ENCODE peak calls at places on chromosomes 11 and 22, in four cellular contexts. A is mesendoderm, J is H1, O is H9. W is an unnamed sample.

GRCh38 chr22:28891156-28891733 is 7.9 kb downstream of the ZNRF3 start:
- DNase-seq in A (no peak), J (no peak), O (no peak), W (no peak)

GRCh38 chr11:94910779-94911178 is 62.6 kb downstream of the CWC15 start:
- DNase-seq in A (no peak), J (no peak), O (no peak), W (peak; percentile 88)

GRCh38 chr11:848988-849824 is 6.6 kb downstream of the TSPAN4 start:
- DNase-seq in A (no peak), J (no peak), O (peak; percentile 82), W (no peak)

GRCh38 chr11:129236850-129237249 is 44.7 kb upstream of the ARHGAP32 start:
- DNase-seq in A (no peak), J (no peak), O (no peak), W (no peak)

GRCh38 chr11:111417766-111418435 is 38.8 kb upstream of the POU2AF1 start:
- DNase-seq in A (no peak), J (no peak), O (no peak), W (peak; percentile 99)

GRCh38 chr11:72577271-72577681 is 96.9 kb downstream of the PDE2A start:
- DNase-seq in A (no peak), J (no peak), O (no peak), W (no peak)

GRCh38 chr11:31974737-31975136 is 116.1 kb upstream of the RCN1 start:
- DNase-seq in A (no peak), J (no peak), O (no peak), W (peak; percentile 81)

GRCh38 chr22:48820481-48821345 is 1007.0 kb downstream of the BRD1 start:
- DNase-seq in A (no peak), J (no peak), O (no peak), W (no peak)

GRCh38 chr11:128497057-128497957 is 90.1 kb downstream of the ETS1 start:
- DNase-seq in A (peak; percentile 97), J (no peak), O (peak; percentile 29), W (peak; percentile 99)

GRCh38 chr11:132972565-132972964 is 559.7 kb downstream of the OPCML start:
- DNase-seq in A (no peak), J (no peak), O (no peak), W (no peak)

GRCh38 chr22:24094966-24095365 is 83.9 kb downstream of the CABIN1 start:
- DNase-seq in A (no peak), J (no peak), O (no peak), W (no peak)

GRCh38 chr11:128467610-128468041 is 119.7 kb downstream of the ETS1 start:
- DNase-seq in A (peak; percentile 86), J (peak; percentile 15), O (no peak), W (peak; percentile 100)

GRCh38 chr22:35488513-35488912 is 52.1 kb upstream of the RASD2 start:
- DNase-seq in A (no peak), J (no peak), O (no peak), W (no peak)

GRCh38 chr11:47330002-47330911 is 22.2 kb downstream of the MYBPC3 start:
- DNase-seq in A (peak; percentile 28), J (no peak), O (peak; percentile 43), W (peak; percentile 29)

GRCh38 chr11:69599502-69599901 is 41.5 kb upstream of the CCND1 start:
- DNase-seq in A (no peak), J (no peak), O (no peak), W (no peak)

GRCh38 chr11:66268953-66269906 is 791 bp downstream of the RAB1B start:
- DNase-seq in A (peak; percentile 90), J (no peak), O (peak; percentile 65), W (peak; percentile 48)

GRCh38 chr11:79311461-79311860 is 129.4 kb downstream of the TENM4 start:
- DNase-seq in A (no peak), J (no peak), O (no peak), W (no peak)

GRCh38 chr11:35207471-35208403 is 68.8 kb downstream of the CD44 start:
- DNase-seq in A (no peak), J (no peak), O (no peak), W (peak; percentile 57)

GRCh38 chr11:61735391-61735790 is 17.0 kb upstream of the MYRF start:
- DNase-seq in A (no peak), J (no peak), O (no peak), W (no peak)

GRCh38 chr11:117107701-117108590 is 9.7 kb upstream of the SIK3 start:
- DNase-seq in A (no peak), J (no peak), O (no peak), W (peak; percentile 68)

GRCh38 chr22:47089374-47089773 is 326.9 kb downstream of the TBC1D22A start:
- DNase-seq in A (no peak), J (no peak), O (no peak), W (no peak)

GRCh38 chr11:103998826-103999390 is 37.5 kb upstream of the DDI1 start:
- DNase-seq in A (no peak), J (no peak), O (no peak), W (no peak)

GRCh38 chr11:75445315-75445953 is 12.4 kb upstream of the KLHL35 start:
- DNase-seq in A (peak; percentile 83), J (no peak), O (peak; percentile 77), W (peak; percentile 41)

GRCh38 chr11:35615911-35616900 is 2.1 kb upstream of the FJX1 start:
- DNase-seq in A (peak; percentile 37), J (no peak), O (no peak), W (peak; percentile 74)

GRCh38 chr11:117876341-117877119 is at the start of gene FXYD6:
- DNase-seq in A (peak; percentile 84), J (no peak), O (peak; percentile 76), W (no peak)

GRCh38 chr11:69867076-69868002 is 48.1 kb upstream of the FGF3 start:
- DNase-seq in A (no peak), J (no peak), O (peak; percentile 28), W (peak; percentile 53)

GRCh38 chr11:35373284-35373933 is 45.9 kb downstream of the SLC1A2 start:
- DNase-seq in A (no peak), J (no peak), O (no peak), W (peak; percentile 27)

DNA sequence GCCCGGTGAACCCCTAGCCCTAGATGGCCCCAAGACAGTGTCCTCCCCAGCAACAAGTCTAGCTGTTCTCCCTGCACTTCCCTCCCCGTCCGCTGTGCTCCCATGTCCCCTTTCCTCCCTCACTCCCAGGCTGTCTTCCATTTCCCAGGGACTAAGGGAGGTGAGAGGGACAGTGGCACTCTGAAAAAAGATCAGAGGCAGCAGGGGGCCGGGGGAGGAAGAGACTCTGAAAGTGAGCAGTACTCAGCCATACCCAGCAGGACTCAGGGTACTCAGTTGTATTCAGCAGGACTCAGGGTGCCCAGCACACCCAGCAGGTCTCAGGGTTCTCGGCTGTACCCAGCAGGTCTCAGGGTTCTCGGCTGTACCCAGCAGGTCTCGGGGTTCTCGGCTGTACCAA is 48.4 kb upstream of the THY1 start:
- DNase-seq in A (peak; percentile 61), J (no peak), O (peak; percentile 34), W (no peak)
- H3K56ac ChIP-seq in A (no peak overlapping the region), J (no peak overlapping the region), O (no peak overlapping the region), W (peak overlapping the region; percentile 38)

GRCh38 chr11:86204356-86204755 is 40.2 kb upstream of the EED start:
- DNase-seq in A (no peak), J (no peak), O (no peak), W (no peak)

GRCh38 chr11:86208572-86208971 is 36.0 kb upstream of the EED start:
- DNase-seq in A (no peak), J (no peak), O (no peak), W (no peak)

GRCh38 chr11:86207413-86207812 is 37.1 kb upstream of the EED start:
- DNase-seq in A (no peak), J (no peak), O (no peak), W (no peak)

GRCh38 chr11:86205415-86206268 is 38.9 kb upstream of the EED start:
- DNase-seq in A (no peak), J (no peak), O (no peak), W (no peak)

GRCh38 chr11:86206296-86206695 is 38.3 kb upstream of the EED start:
- DNase-seq in A (no peak), J (no peak), O (no peak), W (no peak)
- H2BK5ac ChIP-seq in A (no peak overlapping the region), J (no peak overlapping the region), O (no peak overlapping the region), W (no peak overlapping the region)

DNA sequence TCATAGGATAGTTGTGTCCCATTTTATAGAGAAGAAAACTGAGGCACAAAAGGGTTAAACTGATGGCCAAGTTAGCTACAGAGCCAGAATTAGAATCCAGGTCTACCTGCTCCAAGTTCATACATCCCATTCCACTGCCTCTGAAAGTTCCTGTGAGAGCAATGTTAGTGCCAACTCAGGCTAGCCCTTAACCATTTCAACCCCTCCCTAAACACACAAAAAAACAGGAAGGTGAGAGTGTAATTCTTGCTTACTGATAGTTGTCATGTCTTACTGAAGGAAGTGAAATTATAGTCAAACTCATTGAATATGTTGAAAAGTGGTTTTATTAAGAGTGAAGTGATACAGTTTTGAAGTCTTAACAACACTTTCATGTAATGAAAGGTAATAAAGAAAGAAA is 2.9 kb upstream of the E2F8 start:
- DNase-seq in A (no peak), J (no peak), O (no peak), W (no peak)
- H3K27me3 ChIP-seq in A (peaks cover 3% of the 10 kb centered on the region), J (peaks cover 25% of the 10 kb centered on the region), O (peaks cover 9% of the 10 kb centered on the region), W (peaks cover 30% of the 10 kb centered on the region)

DNA sequence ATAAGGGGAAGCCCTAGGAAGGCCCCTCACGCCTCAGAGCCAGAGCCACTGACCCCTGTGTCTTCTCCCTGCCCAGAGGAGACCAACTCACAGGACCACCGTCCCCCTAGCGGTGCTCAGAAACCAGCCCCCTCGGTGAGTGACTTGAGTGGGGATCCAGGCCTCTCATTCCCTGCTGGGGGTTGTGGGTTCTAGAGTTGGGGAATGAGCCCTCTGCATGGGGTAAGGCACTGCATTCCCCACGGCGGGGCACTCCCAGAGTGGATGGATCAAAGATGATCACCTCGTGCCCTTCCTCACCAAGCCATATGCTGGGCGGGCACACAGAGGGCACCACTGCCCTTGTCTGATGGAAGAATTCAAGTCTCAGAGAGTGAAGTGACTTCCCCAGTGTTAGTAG is 39.7 kb downstream of the ZC3H7B start:
- DNase-seq in A (no peak), J (no peak), O (no peak), W (no peak)
- H3K56ac ChIP-seq in A (no peak overlapping the region), J (no peak overlapping the region), O (no peak overlapping the region), W (no peak overlapping the region)

GRCh38 chr22:27107824-27108223 is 450.4 kb downstream of the MIAT start:
- DNase-seq in A (peak; percentile 55), J (no peak), O (no peak), W (peak; percentile 94)
- H2BK5ac ChIP-seq in A (no peak overlapping the region), J (no peak overlapping the region), O (no peak overlapping the region), W (no peak overlapping the region)

W was measured in IMR-90.